ENCODE peak calls at places on chromosomes 6 and 20, in nine cellular contexts. One of them, this sample, is unnamed.

GRCh38 chr20:47024461-47024937 is 129.9 kb downstream of the EYA2 start:
- DNase-seq in midbrain: no peak
- DNase-seq in nephron progenitor cell: peak
- DNase-seq in AG10803: peak
- DNase-seq in T-helper 2 cell: no peak
- DNase-seq in MM.1S: peak
- DNase-seq in stimulated activated CD8-positive, alpha-beta memory T cell treated with anti-CD3 and anti-CD28 coated beads, Interleukin-4, amount 100 ng/mL, for 4 hours: no peak
- DNase-seq in upper lobe of right lung: no peak
- DNase-seq in CD4-positive, alpha-beta T cell: no peak
- DNase-seq in this sample: no peak

GRCh38 chr6:130708338-130708737 is 118.9 kb upstream of the SMLR1 start:
- DNase-seq in stimulated activated CD8-positive, alpha-beta memory T cell treated with anti-CD3 and anti-CD28 coated beads, Interleukin-4, amount 100 ng/mL, for 4 hours: no peak
- DNase-seq in CD4-positive, alpha-beta T cell: no peak
- DNase-seq in T-helper 2 cell: no peak
- DNase-seq in upper lobe of right lung: no peak
- DNase-seq in midbrain: no peak
- DNase-seq in nephron progenitor cell: no peak
- DNase-seq in AG10803: peak
- DNase-seq in MM.1S: no peak
- DNase-seq in this sample: no peak

GRCh38 chr6:88574666-88575065 is 388.8 kb downstream of the RNGTT start:
- DNase-seq in midbrain: no peak
- DNase-seq in stimulated activated CD8-positive, alpha-beta memory T cell treated with anti-CD3 and anti-CD28 coated beads, Interleukin-4, amount 100 ng/mL, for 4 hours: no peak
- DNase-seq in nephron progenitor cell: no peak
- DNase-seq in CD4-positive, alpha-beta T cell: no peak
- DNase-seq in AG10803: no peak
- DNase-seq in upper lobe of right lung: no peak
- DNase-seq in T-helper 2 cell: no peak
- DNase-seq in MM.1S: no peak
- DNase-seq in this sample: no peak

GRCh38 chr20:32482251-32483220 is 102.6 kb downstream of the NOL4L start:
- DNase-seq in MM.1S: no peak
- DNase-seq in nephron progenitor cell: peak
- DNase-seq in AG10803: no peak
- DNase-seq in stimulated activated CD8-positive, alpha-beta memory T cell treated with anti-CD3 and anti-CD28 coated beads, Interleukin-4, amount 100 ng/mL, for 4 hours: no peak
- DNase-seq in CD4-positive, alpha-beta T cell: peak
- DNase-seq in midbrain: no peak
- DNase-seq in upper lobe of right lung: peak
- DNase-seq in T-helper 2 cell: peak
- DNase-seq in this sample: no peak

GRCh38 chr6:141521440-141521839 is 611.3 kb upstream of the GJE1 start:
- DNase-seq in AG10803: no peak
- DNase-seq in T-helper 2 cell: no peak
- DNase-seq in midbrain: no peak
- DNase-seq in stimulated activated CD8-positive, alpha-beta memory T cell treated with anti-CD3 and anti-CD28 coated beads, Interleukin-4, amount 100 ng/mL, for 4 hours: no peak
- DNase-seq in CD4-positive, alpha-beta T cell: no peak
- DNase-seq in MM.1S: no peak
- DNase-seq in nephron progenitor cell: no peak
- DNase-seq in upper lobe of right lung: no peak
- DNase-seq in this sample: no peak

GRCh38 chr20:59063358-59064213 is 21.0 kb upstream of the PRELID3B start:
- DNase-seq in MM.1S: no peak
- DNase-seq in upper lobe of right lung: no peak
- DNase-seq in stimulated activated CD8-positive, alpha-beta memory T cell treated with anti-CD3 and anti-CD28 coated beads, Interleukin-4, amount 100 ng/mL, for 4 hours: no peak
- DNase-seq in midbrain: no peak
- DNase-seq in nephron progenitor cell: no peak
- DNase-seq in T-helper 2 cell: no peak
- DNase-seq in CD4-positive, alpha-beta T cell: no peak
- DNase-seq in AG10803: peak
- DNase-seq in this sample: no peak

GRCh38 chr6:32175322-32175710 is 568 bp downstream of the AGPAT1 start:
- DNase-seq in AG10803: no peak
- DNase-seq in nephron progenitor cell: no peak
- DNase-seq in T-helper 2 cell: no peak
- DNase-seq in midbrain: no peak
- DNase-seq in upper lobe of right lung: no peak
- DNase-seq in CD4-positive, alpha-beta T cell: no peak
- DNase-seq in MM.1S: no peak
- DNase-seq in stimulated activated CD8-positive, alpha-beta memory T cell treated with anti-CD3 and anti-CD28 coated beads, Interleukin-4, amount 100 ng/mL, for 4 hours: no peak
- DNase-seq in this sample: no peak

GRCh38 chr6:137792160-137793033 is 74.7 kb upstream of the TNFAIP3 start:
- DNase-seq in stimulated activated CD8-positive, alpha-beta memory T cell treated with anti-CD3 and anti-CD28 coated beads, Interleukin-4, amount 100 ng/mL, for 4 hours: no peak
- DNase-seq in T-helper 2 cell: no peak
- DNase-seq in midbrain: no peak
- DNase-seq in AG10803: no peak
- DNase-seq in nephron progenitor cell: no peak
- DNase-seq in MM.1S: no peak
- DNase-seq in CD4-positive, alpha-beta T cell: no peak
- DNase-seq in upper lobe of right lung: no peak
- DNase-seq in this sample: no peak

GRCh38 chr6:167350322-167350721 is 25.4 kb downstream of the TTLL2 start:
- DNase-seq in nephron progenitor cell: no peak
- DNase-seq in MM.1S: no peak
- DNase-seq in midbrain: no peak
- DNase-seq in upper lobe of right lung: no peak
- DNase-seq in stimulated activated CD8-positive, alpha-beta memory T cell treated with anti-CD3 and anti-CD28 coated beads, Interleukin-4, amount 100 ng/mL, for 4 hours: no peak
- DNase-seq in AG10803: no peak
- DNase-seq in CD4-positive, alpha-beta T cell: no peak
- DNase-seq in T-helper 2 cell: peak
- DNase-seq in this sample: no peak

GRCh38 chr6:125099211-125100017 is 54.2 kb upstream of the TPD52L1 start:
- DNase-seq in AG10803: peak
- DNase-seq in upper lobe of right lung: peak
- DNase-seq in midbrain: peak
- DNase-seq in CD4-positive, alpha-beta T cell: no peak
- DNase-seq in MM.1S: peak
- DNase-seq in stimulated activated CD8-positive, alpha-beta memory T cell treated with anti-CD3 and anti-CD28 coated beads, Interleukin-4, amount 100 ng/mL, for 4 hours: no peak
- DNase-seq in nephron progenitor cell: peak
- DNase-seq in T-helper 2 cell: no peak
- DNase-seq in this sample: no peak

GRCh38 chr20:50446351-50447101 is 63.7 kb upstream of the PTPN1 start:
- DNase-seq in MM.1S: no peak
- DNase-seq in T-helper 2 cell: no peak
- DNase-seq in nephron progenitor cell: no peak
- DNase-seq in upper lobe of right lung: no peak
- DNase-seq in CD4-positive, alpha-beta T cell: no peak
- DNase-seq in AG10803: no peak
- DNase-seq in stimulated activated CD8-positive, alpha-beta memory T cell treated with anti-CD3 and anti-CD28 coated beads, Interleukin-4, amount 100 ng/mL, for 4 hours: no peak
- DNase-seq in midbrain: no peak
- DNase-seq in this sample: no peak

GRCh38 chr6:116060572-116061283 is at the start of gene FRK:
- DNase-seq in MM.1S: peak
- DNase-seq in stimulated activated CD8-positive, alpha-beta memory T cell treated with anti-CD3 and anti-CD28 coated beads, Interleukin-4, amount 100 ng/mL, for 4 hours: no peak
- DNase-seq in midbrain: no peak
- DNase-seq in upper lobe of right lung: no peak
- DNase-seq in nephron progenitor cell: no peak
- DNase-seq in T-helper 2 cell: no peak
- DNase-seq in AG10803: peak
- DNase-seq in CD4-positive, alpha-beta T cell: no peak
- DNase-seq in this sample: no peak

GRCh38 chr6:41027799-41028617 is 11.0 kb downstream of the UNC5CL start:
- DNase-seq in nephron progenitor cell: peak
- DNase-seq in AG10803: peak
- DNase-seq in upper lobe of right lung: peak
- DNase-seq in stimulated activated CD8-positive, alpha-beta memory T cell treated with anti-CD3 and anti-CD28 coated beads, Interleukin-4, amount 100 ng/mL, for 4 hours: peak
- DNase-seq in CD4-positive, alpha-beta T cell: peak
- DNase-seq in T-helper 2 cell: peak
- DNase-seq in MM.1S: peak
- DNase-seq in midbrain: peak
- DNase-seq in this sample: peak